ENCODE peak calls at places on chromosomes 2 and 18, in five cellular contexts. K, H, S, Y and D are unnamed samples.

GRCh38 chr2:219159771-219160185 is 837 bp downstream of the NHEJ1 start:
- DNase-seq in S (no peak), H (no peak), K (no peak), Y (no peak), D (no peak)

GRCh38 chr2:129748653-129749052 is 230.8 kb upstream of the RAB6C start:
- DNase-seq in S (peak), K (no peak), Y (no peak), H (no peak), D (no peak)

GRCh38 chr2:168501456-168502065 is 45.5 kb downstream of the CERS6 start:
- DNase-seq in H (no peak), K (no peak), S (no peak), Y (no peak), D (no peak)

GRCh38 chr18:46062781-46063180 is 9.3 kb downstream of the PSTPIP2 start:
- DNase-seq in H (no peak), S (no peak), K (no peak), Y (no peak), D (no peak)

GRCh38 chr2:222142027-222142426 is 156.8 kb downstream of the PAX3 start:
- DNase-seq in H (no peak), S (no peak), Y (no peak), K (no peak), D (peak)

GRCh38 chr2:120269816-120270215 is 17.2 kb downstream of the RALB start:
- DNase-seq in H (no peak), S (no peak), K (no peak), Y (no peak), D (no peak)

GRCh38 chr2:42267530-42267929 is 93.5 kb downstream of the COX7A2L start:
- DNase-seq in K (no peak), Y (no peak), S (no peak), H (no peak), D (no peak)

GRCh38 chr2:187024739-187025138 is 175.8 kb upstream of the ZSWIM2 start:
- DNase-seq in H (no peak), Y (no peak), K (no peak), S (no peak), D (no peak)

GRCh38 chr2:121667618-121668017 is 18.4 kb upstream of the CLASP1 start:
- DNase-seq in S (no peak), H (no peak), Y (no peak), K (no peak), D (no peak)

GRCh38 chr18:50072146-50072545 is 122.8 kb downstream of the MYO5B start:
- DNase-seq in K (no peak), H (no peak), Y (no peak), S (no peak), D (no peak)

GRCh38 chr2:26848336-26849055 is 564 bp downstream of the DPYSL5 start:
- DNase-seq in S (peak), K (no peak), H (no peak), Y (no peak), D (no peak)

GRCh38 chr2:94725543-94725942 is 145.7 kb upstream of the TEKT4 start:
- DNase-seq in H (no peak), S (no peak), K (no peak), Y (no peak), D (no peak)

GRCh38 chr2:75573145-75573878 is 12.6 kb upstream of the EVA1A start:
- DNase-seq in K (no peak), Y (no peak), S (no peak), H (no peak), D (no peak)

GRCh38 chr2:178482437-178482836 is 2.2 kb downstream of the PLEKHA3 start:
- DNase-seq in Y (no peak), H (no peak), K (no peak), S (peak), D (no peak)

GRCh38 chr2:178478442-178479274 is at the start of gene FKBP7:
- DNase-seq in H (peak), K (peak), S (peak), Y (peak), D (peak)

GRCh38 chr2:178479758-178480226 is 465 bp upstream of the PLEKHA3 start:
- DNase-seq in H (no peak), Y (no peak), S (no peak), K (no peak), D (no peak)

GRCh38 chr2:178479275-178479616 is 846 bp upstream of the FKBP7 start:
- DNase-seq in S (no peak), K (no peak), H (no peak), Y (no peak), D (no peak)

DNA sequence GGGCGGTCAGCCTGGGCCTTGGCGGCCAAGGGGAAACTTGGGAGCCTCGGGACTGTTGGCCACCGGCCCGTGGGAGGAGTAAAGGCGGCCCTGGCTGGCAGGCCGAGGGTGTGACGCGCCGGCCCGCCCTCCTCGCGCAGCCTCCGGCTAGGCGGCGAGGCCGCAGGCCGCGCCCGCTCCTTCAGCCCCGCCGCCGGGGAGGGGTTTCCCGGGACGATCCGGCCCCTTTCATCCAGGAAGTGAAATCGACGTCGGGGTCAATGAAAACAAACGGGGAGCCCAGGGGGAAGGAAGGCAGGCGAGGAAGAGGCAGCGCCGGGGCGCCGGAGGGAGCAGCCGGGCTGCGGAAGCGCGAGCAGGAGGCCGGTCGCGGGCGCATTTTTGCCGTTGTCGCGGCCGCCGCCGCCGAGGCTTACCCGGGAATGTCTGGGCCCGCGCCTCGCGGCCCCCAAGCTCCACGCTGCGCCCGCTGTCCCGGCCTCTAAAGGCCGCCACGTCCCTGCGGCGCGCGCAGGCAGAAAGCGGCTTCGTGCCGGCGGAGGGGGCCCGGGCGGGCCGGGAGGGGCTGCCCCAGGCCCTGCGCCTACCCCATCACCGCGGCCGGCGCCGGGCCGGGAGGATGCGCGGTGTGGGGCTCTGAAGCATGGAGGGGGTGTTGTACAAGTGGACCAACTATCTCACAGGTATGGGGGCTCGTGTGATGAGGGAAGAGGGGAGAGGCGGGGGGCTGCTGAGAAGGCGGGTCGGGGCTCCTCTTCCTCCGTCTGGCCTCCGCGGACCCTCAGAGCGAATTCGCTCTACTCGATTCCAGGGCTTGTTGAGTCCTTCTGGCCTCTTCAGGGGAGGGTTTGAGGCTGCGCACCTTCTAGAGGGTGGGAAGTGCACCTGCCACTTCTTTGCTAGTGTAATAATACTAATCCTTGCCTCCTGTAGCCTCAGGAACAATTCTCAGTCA is at the start of gene PLEKHA3:
- DNase-seq in K (peak), S (peak), H (peak), Y (peak), D (peak)
- TF ChIP-seq POLR2A in K (peak), S (peak), H (peak), Y (peak), D (peak)

DNA sequence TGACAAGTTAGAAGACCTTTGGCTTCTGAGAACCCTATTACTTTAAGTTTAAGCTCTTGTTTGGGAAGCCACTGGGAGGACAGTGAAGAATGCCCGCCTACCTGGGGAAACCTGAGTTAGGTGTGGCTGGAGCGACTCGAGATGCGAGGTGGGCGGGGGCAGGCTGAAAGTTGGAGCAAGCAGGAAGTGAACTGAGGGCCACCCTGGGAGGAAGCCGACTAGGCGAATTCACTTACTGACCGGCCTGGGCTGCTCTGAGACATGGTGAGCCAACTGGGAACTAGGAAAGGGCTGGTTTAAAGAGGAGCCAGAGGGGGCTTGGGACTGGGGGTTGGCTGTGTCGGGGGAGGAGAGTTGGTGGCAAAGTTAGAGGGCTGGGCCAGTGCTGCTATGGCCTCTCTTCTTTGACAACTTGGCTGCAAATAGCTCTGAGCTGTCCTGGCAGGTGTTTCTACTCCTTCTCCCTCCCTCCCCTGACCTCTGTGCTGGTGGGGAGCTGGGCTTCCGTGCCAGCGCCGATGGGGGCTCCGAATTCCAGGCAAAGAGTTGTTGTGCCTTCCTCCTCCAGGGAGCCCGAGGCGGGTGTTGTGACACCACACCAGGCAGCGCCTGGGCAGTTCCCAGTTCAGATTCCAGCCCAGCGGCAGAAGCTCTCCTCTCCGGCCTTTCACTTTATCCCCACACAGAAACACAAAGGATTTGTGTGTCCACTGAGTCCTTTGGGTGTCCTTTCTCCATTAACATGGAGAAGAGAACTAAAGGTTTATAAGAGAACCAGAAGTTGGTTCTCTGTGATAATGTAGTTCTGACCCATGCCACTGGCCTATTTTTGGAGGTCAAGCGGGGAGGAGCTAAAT is at the start of gene VAMP8:
- DNase-seq in S (peak), H (no peak), K (no peak), Y (no peak), D (no peak)
- TF ChIP-seq POLR2A in S (peak), H (no peak), K (no peak), Y (no peak), D (no peak)

GRCh38 chr2:99804969-99805368 is 315.2 kb upstream of the REV1 start:
- DNase-seq in H (no peak), S (no peak), K (no peak), Y (peak), D (no peak)
- TF ChIP-seq POLR2A in H (no peak), S (no peak), K (no peak), Y (no peak), D (no peak)

DNA sequence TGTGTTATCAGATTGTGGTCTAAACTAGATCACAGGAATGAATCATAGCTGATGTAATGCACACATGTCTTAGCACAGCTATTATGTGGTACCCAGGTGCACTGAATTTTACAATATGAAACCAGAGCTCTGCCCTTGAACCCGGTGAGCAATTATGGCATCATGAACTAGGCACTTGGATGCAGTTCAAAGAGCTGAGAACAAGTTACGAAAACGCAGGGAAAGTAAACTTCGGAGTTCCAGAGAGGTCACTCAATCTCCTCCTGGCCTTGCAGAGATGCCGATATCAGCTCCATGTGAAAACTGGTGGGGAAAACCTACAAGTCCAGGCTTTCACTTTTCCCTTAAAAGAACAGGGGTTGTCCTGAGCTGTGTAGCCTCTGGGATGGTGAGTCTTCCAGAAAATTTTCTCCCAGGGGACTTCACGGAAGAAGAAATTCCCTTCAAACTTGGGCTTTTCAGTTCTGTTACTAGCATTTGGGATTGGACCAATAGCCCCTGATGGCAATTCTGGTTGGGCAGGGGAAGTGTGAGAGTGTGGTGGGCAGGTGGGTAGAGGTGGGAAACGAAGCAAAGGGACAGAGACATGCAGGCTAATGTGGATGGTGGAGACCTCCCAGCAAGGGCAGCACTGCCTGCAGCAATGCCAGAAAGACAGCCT is 71.1 kb upstream of the SH3BP4 start:
- DNase-seq in H (no peak), Y (peak), S (no peak), K (peak), D (peak)
- TF ChIP-seq POLR2A in H (no peak), Y (peak), S (no peak), K (no peak), D (no peak)

DNA sequence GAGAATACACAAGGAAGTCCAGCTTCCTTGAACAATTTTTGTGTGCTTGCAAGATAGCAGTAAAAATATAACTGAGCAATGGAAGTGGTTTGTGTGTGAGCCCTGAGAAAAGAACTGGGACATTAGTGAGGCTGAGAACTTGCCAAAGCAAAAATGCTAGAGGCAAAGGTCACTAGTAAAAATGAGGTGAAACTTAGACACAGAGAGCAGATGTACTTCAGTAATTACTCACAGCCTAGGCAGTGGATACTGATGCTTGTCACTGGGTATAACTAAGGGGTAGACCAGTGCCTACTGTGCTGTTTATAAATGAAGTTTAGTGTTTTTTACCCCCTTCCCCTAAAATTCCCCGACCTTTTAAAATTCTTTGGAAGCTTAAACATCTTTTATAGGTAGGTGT is 450.1 kb downstream of the LPIN1 start:
- DNase-seq in K (no peak), H (no peak), S (no peak), Y (no peak), D (no peak)
- TF ChIP-seq POLR2A in K (no peak), H (no peak), S (no peak), Y (no peak), D (no peak)

GRCh38 chr2:24360050-24360962 is at the start of gene ITSN2:
- DNase-seq in Y (peak), K (peak), S (peak), H (peak), D (peak)
- TF ChIP-seq POLR2A in Y (peak), K (peak), S (peak), H (peak), D (peak)

GRCh38 chr2:235010117-235010729 is 58.4 kb downstream of the SH3BP4 start:
- DNase-seq in H (no peak), K (no peak), Y (no peak), S (no peak), D (no peak)

GRCh38 chr2:235007664-235008457 is 56.0 kb downstream of the SH3BP4 start:
- DNase-seq in H (no peak), S (no peak), K (no peak), Y (no peak), D (no peak)

GRCh38 chr2:235006986-235007385 is 55.2 kb downstream of the SH3BP4 start:
- DNase-seq in K (no peak), H (no peak), S (no peak), Y (no peak), D (no peak)

GRCh38 chr2:235009081-235009480 is 57.3 kb downstream of the SH3BP4 start:
- DNase-seq in Y (no peak), H (no peak), S (no peak), K (no peak), D (no peak)

DNA sequence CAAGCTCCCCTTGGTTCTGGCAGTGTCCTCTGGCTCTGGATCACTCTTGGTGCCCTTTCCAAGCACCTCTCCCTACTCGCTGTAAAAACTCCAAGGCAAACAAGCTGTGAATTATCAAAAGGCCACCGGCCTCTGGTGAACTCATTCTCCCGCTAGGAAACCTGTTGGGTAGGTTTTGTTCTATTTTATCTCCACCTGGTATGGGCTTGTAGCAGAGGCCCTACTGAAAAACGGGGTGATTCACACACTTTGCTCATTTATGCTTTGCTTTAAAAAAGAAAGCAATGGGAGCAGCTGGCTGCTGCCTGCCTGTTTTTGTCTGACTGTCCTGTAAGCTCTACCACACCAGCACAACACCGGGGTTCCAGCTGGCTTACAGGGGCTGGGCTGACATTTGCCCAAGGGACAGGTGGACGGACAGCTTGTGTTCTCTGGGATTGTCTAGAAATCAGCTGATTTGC is 56.8 kb downstream of the SH3BP4 start:
- DNase-seq in S (no peak), K (no peak), Y (no peak), H (no peak), D (no peak)
- TF ChIP-seq POLR2A in S (no peak), K (no peak), Y (no peak), H (no peak), D (no peak)

DNA sequence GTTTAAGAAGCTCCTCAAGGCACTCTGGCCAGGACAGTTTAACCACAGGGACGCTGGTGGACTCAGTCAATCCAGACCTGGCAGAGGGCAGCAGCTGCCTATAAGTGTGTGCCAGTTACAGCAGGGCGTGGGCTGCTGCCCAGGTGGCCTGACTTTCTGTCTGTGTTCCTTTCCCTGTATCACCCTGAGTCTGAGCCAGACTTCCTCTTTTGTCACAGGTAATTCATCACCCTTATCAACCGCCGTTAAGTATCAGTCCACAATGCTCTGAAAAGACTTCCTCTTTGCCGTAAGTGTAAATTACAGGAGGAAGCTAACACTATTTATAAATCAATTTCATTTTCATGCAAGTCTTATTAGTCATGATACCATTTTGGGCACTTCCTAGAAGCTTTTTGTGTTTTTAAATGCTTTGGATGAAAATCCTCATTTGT is 7.0 kb downstream of the LPIN1 start:
- DNase-seq in Y (no peak), S (peak), K (no peak), H (no peak), D (no peak)
- TF ChIP-seq POLR2A in Y (no peak), S (no peak), K (no peak), H (no peak), D (no peak)

DNA sequence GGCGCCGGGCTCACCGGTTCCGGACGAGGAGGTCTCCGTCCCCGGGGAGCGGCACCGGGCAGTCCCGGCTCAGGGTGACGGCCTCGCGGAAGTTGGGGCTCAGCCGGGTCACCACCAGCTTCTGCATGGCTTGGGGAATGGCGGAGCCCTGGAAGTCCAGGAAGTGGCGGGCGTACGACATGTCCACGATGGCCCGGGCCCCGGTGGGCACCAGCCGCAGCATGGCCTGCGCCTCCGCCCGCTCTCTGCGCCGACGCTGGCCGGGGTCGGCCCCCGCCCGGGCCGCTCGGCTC is 157 bp downstream of the PTGR3 start:
- DNase-seq in Y (no peak), K (no peak), S (no peak), H (no peak), D (no peak)
- TF ChIP-seq POLR2A in Y (no peak), K (peak), S (peak), H (no peak), D (no peak)

DNA sequence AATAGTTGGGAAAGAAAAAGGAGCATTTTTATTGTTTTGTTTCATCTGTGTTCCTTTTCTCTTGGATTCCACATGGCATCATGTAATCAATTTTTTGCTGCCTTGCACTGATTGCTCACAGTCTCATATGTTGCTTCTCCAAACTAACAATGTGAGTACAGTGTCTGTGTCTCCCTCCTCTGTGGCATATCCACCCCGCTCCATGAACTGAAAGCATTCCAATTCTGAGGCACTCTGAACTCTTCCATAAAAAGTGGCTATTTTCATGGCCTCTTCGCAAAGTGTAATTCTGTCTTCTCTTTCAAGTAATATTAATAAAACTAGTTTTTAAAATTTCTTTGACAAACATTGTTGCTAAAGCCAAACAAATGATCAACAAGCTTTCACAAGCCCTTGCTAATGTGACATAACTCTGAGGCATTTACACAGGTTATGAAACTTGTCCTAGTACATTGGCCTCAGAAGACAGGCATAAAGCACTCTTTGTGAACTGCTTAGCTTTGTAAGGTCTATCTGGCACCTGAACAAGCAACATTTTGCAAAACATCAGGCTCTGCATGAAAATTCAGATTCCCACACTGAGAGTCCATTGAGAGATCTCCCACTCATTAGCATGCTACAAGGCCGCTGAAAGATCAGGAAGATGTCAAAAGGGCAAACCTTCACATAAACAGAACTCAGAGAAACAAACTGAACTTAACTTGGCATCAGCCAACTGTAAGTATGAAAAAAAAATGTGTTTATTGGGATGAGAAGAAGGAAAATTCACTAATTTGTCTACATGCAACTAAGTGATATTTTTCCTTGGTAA is 33.0 kb downstream of the GPR75 start:
- DNase-seq in K (no peak), Y (peak), S (no peak), H (no peak), D (no peak)
- TF ChIP-seq POLR2A in K (no peak), Y (no peak), S (no peak), H (no peak), D (no peak)